ENCODE peak calls at places on chromosomes 13 and 19, in six cellular contexts. P, K, Z, N, S and X are unnamed samples.
A peak's percentile ranks its signal among the peaks of the same experiment; 100 is the strongest.

GRCh38 chr13:43787518-43787891 is 733 bp upstream of the ENOX1 start:
- DNase-seq in P (no peak), K (no peak), Z (no peak), N (no peak), S (no peak), X (no peak)

GRCh38 chr19:35154535-35155406 is at the start of gene FXYD5:
- DNase-seq in P (no peak), K (peak; percentile 95), Z (peak; percentile 83), N (no peak), S (peak; percentile 51), X (no peak)

GRCh38 chr19:4523306-4524110 is 5.2 kb upstream of the PLIN4 start:
- DNase-seq in P (no peak), K (no peak), Z (peak; percentile 67), N (no peak), S (no peak), X (no peak)

GRCh38 chr13:47220453-47221150 is 323.7 kb upstream of the HTR2A start:
- DNase-seq in P (no peak), K (no peak), Z (no peak), N (no peak), S (no peak), X (no peak)

GRCh38 chr19:17294051-17294891 is 9.0 kb downstream of the ABHD8 start:
- DNase-seq in P (no peak), K (no peak), Z (no peak), N (no peak), S (no peak), X (no peak)

GRCh38 chr13:76993021-76993420 is 1.1 kb downstream of the CLN5 start:
- DNase-seq in P (no peak), K (no peak), Z (no peak), N (no peak), S (no peak), X (no peak)

GRCh38 chr19:42334697-42335373 is 9.4 kb downstream of the MEGF8 start:
- DNase-seq in P (no peak), K (no peak), Z (no peak), N (no peak), S (no peak), X (no peak)

GRCh38 chr19:16801599-16801998 is 27.6 kb upstream of the SIN3B start:
- DNase-seq in P (no peak), K (no peak), Z (no peak), N (no peak), S (no peak), X (no peak)